ENCODE peak calls at places on chromosomes 11 and 22, in ten cellular contexts. G is bronchial epithelial cell, V is esophagus muscularis mucosa, E is NT2/D1, U is stomach, L is cardiac fibroblast, I is epithelial cell of esophagus, A is Caco-2, B is heart left ventricle, F is upper lobe of left lung. K is an unnamed sample.

GRCh38 chr11:74678041-74678440 is 53.2 kb downstream of the CHRDL2 start:
- DNase-seq in G (no peak), V (no peak), E (no peak), U (peak; percentile 5), L (no peak), I (no peak), A (no peak), B (no peak), F (no peak), K (no peak)

GRCh38 chr22:30332551-30332950 is 5.8 kb upstream of the TBC1D10A start:
- DNase-seq in G (no peak), V (no peak), E (no peak), U (no peak), L (no peak), I (no peak), A (no peak), B (no peak), F (no peak), K (no peak)

GRCh38 chr22:27669798-27670599 is 131.6 kb downstream of the MN1 start:
- DNase-seq in G (no peak), V (no peak), E (no peak), U (no peak), L (peak; percentile 55), I (no peak), A (peak; percentile 55), B (no peak), F (no peak), K (no peak)

GRCh38 chr11:129018991-129019390 is 76.3 kb upstream of the TP53AIP1 start:
- DNase-seq in G (peak; percentile 19), V (no peak), E (no peak), U (no peak), L (no peak), I (no peak), A (peak; percentile 15), B (no peak), F (no peak), K (no peak)

GRCh38 chr11:111220716-111221115 is 24.8 kb upstream of the POU2AF2 start:
- DNase-seq in G (no peak), V (no peak), E (no peak), U (no peak), L (no peak), I (no peak), A (no peak), B (no peak), F (no peak), K (no peak)

GRCh38 chr11:49952091-49952490 is at the start of gene OR4C13:
- DNase-seq in G (no peak), V (no peak), E (no peak), U (no peak), L (no peak), I (no peak), A (no peak), B (no peak), F (no peak), K (no peak)

GRCh38 chr11:119991669-119992068 is 146.2 kb downstream of the TRIM29 start:
- DNase-seq in G (no peak), V (no peak), E (no peak), U (no peak), L (no peak), I (no peak), A (no peak), B (no peak), F (no peak), K (no peak)

GRCh38 chr11:2806351-2807058 is 79.1 kb downstream of the CDKN1C start:
- DNase-seq in G (no peak), V (no peak), E (no peak), U (peak; percentile 25), L (no peak), I (no peak), A (no peak), B (peak; percentile 57), F (peak; percentile 20), K (peak; percentile 72)

GRCh38 chr22:24200616-24201212 is 19.4 kb downstream of the SUSD2 start:
- DNase-seq in G (peak; percentile 74), V (no peak), E (no peak), U (peak; percentile 41), L (peak; percentile 87), I (peak; percentile 75), A (peak; percentile 50), B (no peak), F (no peak), K (no peak)

GRCh38 chr11:43943357-43943930 is 1.0 kb downstream of the C11orf96 start:
- DNase-seq in G (no peak), V (no peak), E (no peak), U (no peak), L (peak; percentile 35), I (peak; percentile 23), A (no peak), B (peak; percentile 69), F (no peak), K (peak; percentile 48)

GRCh38 chr11:64590763-64591221 is at the start of gene SLC22A12:
- DNase-seq in G (no peak), V (no peak), E (no peak), U (no peak), L (no peak), I (no peak), A (no peak), B (no peak), F (no peak), K (peak; percentile 72)

GRCh38 chr11:8601376-8602133 is 7.5 kb upstream of the STK33 start:
- DNase-seq in G (no peak), V (peak; percentile 88), E (no peak), U (no peak), L (no peak), I (no peak), A (no peak), B (no peak), F (no peak), K (no peak)

GRCh38 chr22:42473484-42474193 is 41.4 kb upstream of the NFAM1 start:
- DNase-seq in G (peak; percentile 67), V (no peak), E (no peak), U (no peak), L (peak; percentile 75), I (peak; percentile 75), A (peak; percentile 65), B (no peak), F (no peak), K (no peak)

GRCh38 chr22:22554324-22555284 is 4.5 kb downstream of the PRAME start:
- DNase-seq in G (no peak), V (no peak), E (no peak), U (no peak), L (no peak), I (no peak), A (no peak), B (no peak), F (no peak), K (no peak)

DNA sequence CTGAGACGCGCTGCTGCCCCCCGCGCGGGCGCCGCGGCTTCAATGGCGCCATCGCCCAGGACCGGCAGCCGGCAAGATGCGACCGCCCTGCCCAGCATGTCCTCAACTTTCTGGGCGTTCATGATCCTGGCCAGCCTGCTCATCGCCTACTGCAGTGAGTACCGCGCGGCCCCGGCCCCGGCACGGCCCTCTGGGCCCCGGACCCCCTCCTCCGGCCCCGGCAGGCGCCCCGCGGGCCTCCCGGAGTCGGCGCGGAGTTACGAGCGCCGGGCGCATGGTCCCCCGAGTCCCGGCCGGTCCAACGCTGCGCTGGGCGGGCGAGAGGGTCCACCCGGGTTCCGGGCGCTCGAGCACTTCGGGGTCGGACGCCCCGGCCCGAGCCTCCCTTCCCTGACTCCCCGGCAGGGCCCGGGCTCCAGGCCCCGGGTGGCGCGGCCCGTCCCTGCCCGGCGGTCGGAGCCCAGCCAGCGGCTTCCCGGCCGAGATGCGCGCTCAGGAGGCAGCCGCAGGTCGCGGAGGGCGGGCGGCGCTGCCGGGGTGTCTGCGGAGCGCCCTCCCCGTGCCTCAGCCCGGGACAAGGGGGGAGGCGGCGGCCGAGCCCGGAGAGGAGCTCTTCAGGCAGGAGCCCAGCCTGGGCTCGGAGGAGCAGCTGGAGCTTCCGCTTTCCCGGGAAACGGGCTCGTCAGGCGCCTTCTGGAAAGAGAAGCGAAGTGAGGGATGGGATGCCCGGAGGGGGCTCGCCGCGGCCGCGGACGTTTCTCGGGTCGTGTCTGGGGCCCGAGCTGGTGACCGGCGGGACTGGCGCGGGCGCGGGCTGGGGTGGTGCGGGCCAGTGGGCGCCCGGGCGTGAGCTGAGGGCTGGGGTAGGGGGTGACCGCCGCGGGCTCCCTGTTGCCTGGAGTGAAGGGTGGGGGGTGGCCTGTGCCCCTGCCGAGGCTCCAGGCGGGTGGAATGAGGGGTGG is 1337.8 kb downstream of the BRD1 start:
- DNase-seq in G (no peak), V (no peak), E (no peak), U (peak; percentile 23), L (no peak), I (no peak), A (no peak), B (peak; percentile 56), F (no peak), K (peak; percentile 74)
- H3K4me3 ChIP-seq in G (no peak overlapping the region), V (peak overlapping the region; percentile 44), E (peak overlapping the region; percentile 67), U (peak overlapping the region; percentile 48), L (peak overlapping the region; percentile 30), I (no peak overlapping the region), A (no peak overlapping the region), B (peak overlapping the region; percentile 32), F (peak overlapping the region; percentile 58), K (no peak overlapping the region)

DNA sequence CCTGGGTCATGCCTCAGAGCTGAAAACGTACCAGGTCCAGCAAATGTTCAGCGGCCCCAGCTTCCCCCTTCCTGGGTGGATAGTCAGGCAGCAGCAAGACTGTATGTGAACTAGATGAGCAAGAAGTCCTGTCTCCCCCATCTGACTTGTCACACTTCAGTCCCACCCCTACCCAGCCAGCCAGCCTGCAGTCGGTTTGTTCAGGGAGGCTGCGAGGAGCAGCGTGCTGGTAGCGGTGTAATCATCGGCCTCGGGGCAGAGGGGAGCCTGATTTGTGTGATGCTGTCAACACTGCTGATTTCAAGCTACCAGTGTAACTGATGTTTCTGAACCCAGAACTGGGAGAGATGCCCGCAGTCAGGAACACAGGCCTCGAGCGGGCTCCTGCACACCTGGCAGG is 9.6 kb downstream of the TMEM258 start:
- DNase-seq in G (no peak), V (no peak), E (no peak), U (no peak), L (no peak), I (peak; percentile 20), A (no peak), B (peak; percentile 29), F (no peak), K (no peak)
- H3K4me3 ChIP-seq in G (no peak overlapping the region), V (no peak overlapping the region), E (no peak overlapping the region), U (no peak overlapping the region), L (no peak overlapping the region), I (no peak overlapping the region), A (no peak overlapping the region), B (no peak overlapping the region), F (no peak overlapping the region), K (no peak overlapping the region)

DNA sequence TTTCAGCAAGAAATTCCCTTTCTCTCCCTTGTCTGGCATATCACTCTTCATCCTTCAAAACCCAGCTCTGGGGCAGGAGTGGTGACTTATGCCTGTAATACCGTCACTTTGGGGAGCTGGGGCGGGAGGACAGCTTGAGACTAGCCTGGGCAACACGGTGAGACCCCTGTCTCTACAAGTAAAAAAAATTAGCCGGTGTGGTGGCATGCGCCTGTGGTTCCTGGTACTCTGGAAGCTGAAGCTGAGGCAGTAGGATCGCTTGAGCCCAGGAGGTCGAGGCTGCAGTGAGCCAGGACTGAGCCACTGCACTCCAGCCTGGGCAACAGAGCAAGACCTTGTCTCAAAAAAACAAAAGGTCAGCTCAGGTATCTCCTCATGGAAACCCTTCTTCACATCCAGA is 1.4 kb upstream of the RCE1 start:
- DNase-seq in G (no peak), V (no peak), E (no peak), U (no peak), L (no peak), I (no peak), A (no peak), B (no peak), F (no peak), K (no peak)
- H3K4me3 ChIP-seq in G (peak overlapping the region; percentile 96), V (peak overlapping the region; percentile 98), E (peak overlapping the region; percentile 79), U (peak overlapping the region; percentile 69), L (peak overlapping the region; percentile 93), I (peak overlapping the region; percentile 89), A (peak overlapping the region; percentile 89), B (peak overlapping the region; percentile 93), F (peak overlapping the region; percentile 78), K (peak overlapping the region; percentile 92)

GRCh38 chr22:25420925-25421904 is 143.3 kb upstream of the GRK3 start:
- DNase-seq in G (no peak), V (no peak), E (no peak), U (no peak), L (peak; percentile 10), I (no peak), A (no peak), B (peak; percentile 70), F (no peak), K (no peak)
- H3K4me3 ChIP-seq in G (no peak overlapping the region), V (peak overlapping the region; percentile 34), E (peak overlapping the region; percentile 58), U (peak overlapping the region; percentile 41), L (no peak overlapping the region), I (no peak overlapping the region), A (peak overlapping the region; percentile 35), B (peak overlapping the region; percentile 42), F (peak overlapping the region; percentile 38), K (no peak overlapping the region)